ENCODE peak calls at places on chromosomes 13 and 19, in five cellular contexts. N is neuronal stem cell, R is IMR-90, Q is H1, E is trophoblast cell. C is an unnamed sample. For H3K36me3, the result is how much of the 10 kb centered on the place peaks cover.

GRCh38 chr19:12828494-12828893 is 5.9 kb downstream of the RTBDN start:
- DNase-seq in N (no peak), R (no peak), Q (no peak), E (no peak), C (no peak)

GRCh38 chr13:67408823-67409222 is 178.7 kb upstream of the PCDH9 start:
- DNase-seq in N (no peak), R (no peak), Q (no peak), E (no peak), C (peak)

GRCh38 chr13:107205318-107206112 is 637.6 kb upstream of the ARGLU1 start:
- DNase-seq in N (peak), R (peak), Q (peak), E (peak), C (peak)

GRCh38 chr19:49391581-49392399 is 3.7 kb downstream of the KASH5 start:
- DNase-seq in N (peak), R (peak), Q (peak), E (peak), C (peak)

GRCh38 chr19:11286312-11286974 is 9.5 kb upstream of the TSPAN16 start:
- DNase-seq in N (no peak), R (peak), Q (no peak), E (no peak), C (no peak)

GRCh38 chr19:19600793-19601346 is 17.6 kb downstream of the PBX4 start:
- DNase-seq in N (no peak), R (no peak), Q (no peak), E (no peak), C (no peak)

GRCh38 chr13:89554801-89555200 is 1792.7 kb upstream of the MIR17HG start:
- DNase-seq in N (no peak), R (no peak), Q (no peak), E (peak), C (no peak)

GRCh38 chr13:100461309-100462035 is 127.1 kb downstream of the GGACT start:
- DNase-seq in N (peak), R (peak), Q (no peak), E (no peak), C (peak)

GRCh38 chr13:43265028-43265427 is 241.6 kb downstream of the DNAJC15 start:
- DNase-seq in N (no peak), R (no peak), Q (no peak), E (no peak), C (no peak)

GRCh38 chr13:110907301-110907700 is 7.6 kb downstream of the ANKRD10 start:
- DNase-seq in N (no peak), R (no peak), Q (no peak), E (no peak), C (no peak)

GRCh38 chr13:108610517-108610916 is 18.9 kb upstream of the MYO16 start:
- DNase-seq in N (no peak), R (no peak), Q (no peak), E (no peak), C (no peak)

GRCh38 chr13:37303610-37304009 is 198.1 kb upstream of the CSNK1A1L start:
- DNase-seq in N (no peak), R (peak), Q (no peak), E (no peak), C (peak)

GRCh38 chr13:41956272-41956671 is 4.6 kb downstream of the VWA8 start:
- DNase-seq in N (no peak), R (no peak), Q (no peak), E (no peak), C (no peak)

GRCh38 chr13:99986751-99987150 is 5.2 kb downstream of the ZIC2 start:
- DNase-seq in N (no peak), R (no peak), Q (no peak), E (no peak), C (no peak)

GRCh38 chr19:1481224-1481892 is 2.3 kb upstream of the C19orf25 start:
- DNase-seq in N (no peak), R (no peak), Q (no peak), E (no peak), C (no peak)

GRCh38 chr19:48698046-48698445 is 2.3 kb downstream of the FUT2 start:
- DNase-seq in N (no peak), R (peak), Q (no peak), E (no peak), C (peak)

GRCh38 chr19:29583196-29584006 is 22.7 kb upstream of the POP4 start:
- DNase-seq in N (no peak), R (peak), Q (no peak), E (no peak), C (no peak)

GRCh38 chr19:3780786-3781304 is 5.3 kb downstream of the MATK start:
- DNase-seq in N (no peak), R (no peak), Q (no peak), E (no peak), C (no peak)

GRCh38 chr13:41222259-41222852 is 28.0 kb upstream of the KBTBD7 start:
- DNase-seq in N (peak), R (peak), Q (no peak), E (peak), C (peak)

GRCh38 chr19:33306191-33306590 is 3.9 kb upstream of the CEBPA start:
- DNase-seq in N (no peak), R (no peak), Q (no peak), E (no peak), C (no peak)

GRCh38 chr13:73945871-73946270 is 188.3 kb downstream of the KLF12 start:
- DNase-seq in N (peak), R (no peak), Q (no peak), E (no peak), C (no peak)

GRCh38 chr13:43085545-43085944 is 62.2 kb downstream of the DNAJC15 start:
- DNase-seq in N (no peak), R (peak), Q (no peak), E (peak), C (peak)

GRCh38 chr13:70043685-70044084 is 63.9 kb upstream of the ATXN8OS start:
- DNase-seq in N (no peak), R (no peak), Q (no peak), E (peak), C (peak)

GRCh38 chr13:50419466-50419865 is 404.2 kb downstream of the KCNRG start:
- DNase-seq in N (no peak), R (peak), Q (no peak), E (no peak), C (no peak)

GRCh38 chr13:41291246-41291645 is 19.8 kb upstream of the NAA16 start:
- DNase-seq in N (no peak), R (no peak), Q (no peak), E (peak), C (no peak)

GRCh38 chr19:10290439-10290875 is 705 bp downstream of the ICAM5 start:
- DNase-seq in N (no peak), R (peak), Q (no peak), E (no peak), C (no peak)

GRCh38 chr19:3097442-3097871 is 3.3 kb downstream of the GNA11 start:
- DNase-seq in N (no peak), R (no peak), Q (no peak), E (no peak), C (no peak)

GRCh38 chr19:5622465-5623396 is at the start of the genes SAFB and SAFB2:
- DNase-seq in N (peak), R (peak), Q (peak), E (peak), C (peak)
- H3K36me3 ChIP-seq in N (under half), R (under half), Q (half or more), E (half or more), C (under half)

GRCh38 chr13:29566864-29567263 is 28.6 kb downstream of the SLC7A1 start:
- DNase-seq in N (no peak), R (no peak), Q (no peak), E (no peak), C (no peak)
- H2BK120ac ChIP-seq in N (no peak), R (no peak), Q (no peak), E (no peak), C (no peak)

GRCh38 chr13:109904218-109904617 is 117.8 kb upstream of the IRS2 start:
- DNase-seq in N (no peak), R (no peak), Q (no peak), E (peak), C (no peak)

GRCh38 chr13:109897988-109898623 is 111.7 kb upstream of the IRS2 start:
- DNase-seq in N (no peak), R (no peak), Q (no peak), E (no peak), C (no peak)

GRCh38 chr13:109900320-109900719 is 113.9 kb upstream of the IRS2 start:
- DNase-seq in N (no peak), R (no peak), Q (no peak), E (no peak), C (no peak)

GRCh38 chr13:109900723-109901122 is 114.3 kb upstream of the IRS2 start:
- DNase-seq in N (no peak), R (no peak), Q (no peak), E (no peak), C (no peak)

DNA sequence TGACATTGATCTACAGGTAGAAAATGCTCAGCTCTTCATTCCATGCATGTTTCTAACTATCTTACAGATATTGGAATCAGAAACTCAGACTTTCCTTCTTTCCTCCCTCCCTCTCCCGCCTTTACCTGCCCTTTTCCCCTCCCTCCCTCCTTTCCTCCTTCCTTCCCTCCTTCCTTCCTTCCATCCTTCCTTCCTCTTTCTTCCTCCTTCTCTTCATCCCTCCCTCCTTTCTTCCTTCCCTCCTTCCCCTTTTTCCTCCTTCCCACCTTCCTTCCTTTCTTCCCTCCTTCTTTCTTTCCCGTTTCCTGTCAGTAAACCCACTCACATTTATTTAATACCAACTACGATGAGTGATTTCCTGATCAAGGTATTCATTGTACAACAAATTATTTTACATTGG is 113.4 kb upstream of the IRS2 start:
- DNase-seq in N (no peak), R (no peak), Q (no peak), E (no peak), C (no peak)
- H2AFZ ChIP-seq in N (no peak), R (no peak), Q (no peak), E (no peak), C (no peak)

GRCh38 chr19:41318696-41319499 is 8.9 kb downstream of the CCDC97 start:
- DNase-seq in N (no peak), R (no peak), Q (no peak), E (peak), C (no peak)
- H3K36me3 ChIP-seq in N (under half), R (half or more), Q (under half), E (half or more), C (half or more)

DNA sequence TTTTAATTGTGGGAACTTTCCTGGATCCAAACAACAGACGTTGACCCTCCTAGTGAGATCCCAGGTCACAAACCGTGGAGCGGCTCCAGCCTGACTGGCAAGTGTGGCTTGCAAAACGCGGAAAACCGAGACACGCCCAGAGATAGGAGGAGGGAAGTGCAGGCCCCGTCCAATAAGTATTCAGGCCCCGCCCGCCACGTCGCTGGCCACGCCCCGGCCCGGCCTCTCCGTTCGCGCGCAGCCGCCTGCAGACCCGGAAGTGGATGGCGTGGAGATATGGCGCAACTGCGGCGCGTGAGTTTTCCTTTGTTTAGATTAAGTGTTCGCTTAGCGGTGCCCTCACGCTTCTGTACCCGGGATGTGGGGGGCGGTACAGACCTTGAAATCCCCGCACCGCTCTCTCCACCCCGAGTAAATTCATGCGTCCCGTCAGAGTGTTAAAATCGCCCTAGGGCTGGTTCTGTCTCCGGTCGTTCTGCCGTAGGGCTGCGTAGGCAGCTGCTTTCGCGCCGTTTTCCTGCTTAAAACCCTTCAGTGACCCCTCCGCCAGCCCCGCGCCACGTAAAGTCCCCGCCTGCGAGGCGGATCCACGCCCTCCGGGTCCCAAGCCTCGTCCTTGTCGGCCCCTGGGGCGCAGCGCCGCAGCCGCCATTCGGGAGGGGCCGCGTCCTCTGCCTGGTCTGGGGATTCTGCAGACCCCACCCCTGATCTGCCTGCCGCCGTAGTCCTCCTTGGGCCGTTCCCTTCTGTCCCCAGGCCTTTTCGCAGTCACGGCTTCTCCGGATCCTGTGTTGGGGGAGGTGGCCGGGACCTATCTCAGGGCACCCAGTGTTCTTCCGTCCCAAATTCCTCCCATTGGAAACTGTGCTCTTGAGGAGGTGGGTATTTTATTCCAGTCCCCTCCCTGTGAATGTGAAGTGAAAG is at the start of gene ZNF766:
- DNase-seq in N (peak), R (peak), Q (peak), E (peak), C (peak)
- H2BK120ac ChIP-seq in N (no peak), R (peak), Q (peak), E (peak), C (peak)

DNA sequence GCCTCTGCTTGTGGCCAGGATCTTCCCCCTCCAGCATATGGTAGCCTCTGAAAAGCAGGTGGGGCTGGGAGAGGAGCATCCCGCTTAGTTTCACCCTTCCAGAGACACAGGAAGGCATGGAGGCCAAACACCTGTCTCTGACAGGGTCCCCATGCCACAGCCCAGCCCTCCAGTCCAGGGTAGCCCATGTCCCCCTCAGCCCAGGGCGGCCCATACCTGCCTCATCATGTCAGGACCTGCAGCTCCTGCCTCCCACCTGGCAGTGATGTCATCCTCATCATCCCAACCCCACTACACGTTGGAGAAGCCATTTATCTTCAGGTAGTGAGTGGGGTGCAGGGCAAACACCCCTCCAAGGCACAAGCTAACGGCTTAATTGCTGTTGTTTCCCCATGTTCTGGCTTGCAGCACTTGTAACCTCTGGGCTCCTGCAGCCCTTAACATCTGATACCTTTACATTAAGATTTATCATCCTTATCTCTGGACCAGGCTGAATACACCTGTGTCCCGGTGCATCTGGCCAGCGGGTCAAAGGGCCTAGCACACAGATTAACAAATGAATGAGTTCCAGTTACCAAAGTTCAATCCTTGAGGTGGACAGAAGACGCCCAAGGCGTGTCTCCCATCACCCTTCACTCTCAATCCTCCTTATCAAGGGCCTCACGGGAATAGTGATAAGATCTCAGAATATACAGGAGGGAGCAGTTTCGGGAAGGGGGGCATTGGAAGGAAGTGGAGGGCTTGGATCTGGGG is 22.2 kb downstream of the ZNF175 start:
- DNase-seq in N (no peak), R (no peak), Q (no peak), E (no peak), C (no peak)
- H2AFZ ChIP-seq in N (peak), R (peak), Q (peak), E (peak), C (no peak)

C was measured in mesenchymal stem cell.